ENCODE peak calls at places on chromosomes 1 and 21, in seven cellular contexts. G, J, C, M, O, Y and N are unnamed samples.

GRCh38 chr1:200626853-200627534 is 6.4 kb upstream of the KIF14 start:
- DNase-seq in C (no peak), J (no peak), O (no peak), Y (no peak), M (peak; percentile 32), G (no peak), N (no peak)

GRCh38 chr1:180791806-180792205 is 120.9 kb upstream of the KIAA1614 start:
- DNase-seq in J (no peak), O (no peak), G (no peak), C (no peak), Y (no peak), M (peak; percentile 6), N (no peak)

GRCh38 chr1:59013276-59013927 is 229.6 kb upstream of the JUN start:
- DNase-seq in M (peak; percentile 75), Y (peak; percentile 72), G (no peak), J (peak; percentile 71), C (peak; percentile 85), O (peak; percentile 41), N (no peak)

GRCh38 chr1:89994231-89994804 is 592 bp upstream of the ZNF326 start:
- DNase-seq in O (peak; percentile 21), G (no peak), M (peak; percentile 11), C (no peak), Y (peak; percentile 40), J (no peak), N (no peak)

GRCh38 chr1:75720820-75721219 is 3.7 kb upstream of the ACADM start:
- DNase-seq in O (no peak), M (no peak), C (no peak), J (no peak), G (no peak), Y (no peak), N (no peak)

GRCh38 chr21:44552681-44553080 is 1.4 kb upstream of the KRTAP10-2 start:
- DNase-seq in Y (no peak), G (no peak), M (no peak), C (no peak), O (no peak), J (no peak), N (no peak)

GRCh38 chr1:203082571-203083462 is 3.0 kb downstream of the MYOG start:
- DNase-seq in G (no peak), C (peak; percentile 29), Y (no peak), M (no peak), O (peak; percentile 1), J (no peak), N (no peak)

GRCh38 chr1:90417139-90417538 is 300.0 kb downstream of the BARHL2 start:
- DNase-seq in M (no peak), Y (no peak), G (no peak), O (no peak), C (no peak), J (peak; percentile 21), N (no peak)

GRCh38 chr1:94247146-94248094 is 10.0 kb upstream of the ARHGAP29 start:
- DNase-seq in O (peak; percentile 87), C (peak; percentile 82), G (no peak), Y (peak; percentile 83), J (peak; percentile 58), M (peak; percentile 44), N (no peak)

GRCh38 chr1:97089223-97089622 is 367.6 kb downstream of the PTBP2 start:
- DNase-seq in O (no peak), G (no peak), C (no peak), Y (no peak), M (peak; percentile 17), J (no peak), N (no peak)

GRCh38 chr1:74824497-74825107 is 91.7 kb downstream of the TYW3 start:
- DNase-seq in Y (no peak), G (no peak), C (no peak), O (no peak), J (no peak), M (peak; percentile 38), N (no peak)

GRCh38 chr1:203771901-203772301 is 6.9 kb downstream of the LAX1 start:
- DNase-seq in G (no peak), M (no peak), C (peak; percentile 88), O (no peak), J (peak; percentile 42), Y (no peak), N (no peak)

GRCh38 chr1:169595764-169596711 is 9.8 kb upstream of the F5 start:
- DNase-seq in M (peak; percentile 56), G (no peak), J (peak; percentile 27), Y (no peak), O (no peak), C (no peak), N (peak; percentile 23)

GRCh38 chr1:234611799-234612351 is 1.9 kb upstream of the IRF2BP2 start:
- DNase-seq in C (peak; percentile 83), G (no peak), O (peak; percentile 43), M (peak; percentile 58), J (no peak), Y (peak; percentile 67), N (no peak)

GRCh38 chr1:234612352-234613127 is 2.6 kb upstream of the IRF2BP2 start:
- DNase-seq in C (peak; percentile 98), O (peak; percentile 92), G (peak; percentile 98), M (peak; percentile 86), J (peak; percentile 100), Y (peak; percentile 96), N (peak; percentile 99)

GRCh38 chr1:234613992-234614584 is 4.1 kb upstream of the IRF2BP2 start:
- DNase-seq in Y (no peak), J (peak; percentile 83), M (no peak), G (no peak), C (no peak), O (no peak), N (no peak)

GRCh38 chr1:234611153-234611798 is 1.3 kb upstream of the IRF2BP2 start:
- DNase-seq in M (peak; percentile 86), G (no peak), O (no peak), Y (peak; percentile 83), C (no peak), J (peak; percentile 95), N (no peak)

DNA sequence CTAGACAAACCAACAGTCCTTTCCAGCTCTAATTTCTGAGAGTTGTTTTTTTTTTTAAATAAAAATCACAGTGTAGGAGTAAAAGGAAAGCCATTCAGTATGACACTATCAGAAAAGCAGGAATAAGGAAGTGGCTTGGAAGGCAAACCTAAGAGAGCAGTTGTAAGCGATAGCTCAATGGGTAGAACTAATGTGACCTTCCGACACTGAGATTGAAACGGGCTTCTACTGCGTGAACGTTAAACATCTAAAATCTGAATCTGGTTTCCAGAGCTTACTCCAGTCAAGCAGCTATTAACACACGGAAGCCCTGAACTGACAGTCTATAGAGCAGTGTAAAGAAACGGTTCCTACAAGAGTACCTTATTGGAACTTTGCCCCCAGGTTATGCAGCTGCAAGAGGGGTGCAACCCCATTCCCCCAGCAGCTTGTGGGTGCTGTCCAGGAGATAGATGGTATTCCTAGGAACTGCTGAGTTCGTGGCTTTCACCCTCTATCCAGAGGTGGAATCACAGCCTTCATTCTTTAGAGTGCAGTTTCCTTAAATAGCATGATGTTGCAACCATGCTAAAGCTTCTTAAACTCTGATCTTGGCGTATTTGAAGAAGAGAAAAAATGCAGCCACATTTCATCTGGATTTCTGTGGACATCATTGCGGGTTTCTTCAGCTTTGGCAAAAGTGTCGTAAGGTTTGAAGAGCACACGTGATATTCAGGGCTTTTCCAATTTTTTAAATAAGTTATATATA is 3.3 kb upstream of the IRF2BP2 start:
- DNase-seq in J (peak; percentile 96), O (no peak), M (no peak), G (peak; percentile 92), Y (no peak), C (no peak), N (no peak)
- H3K4me3 ChIP-seq in J (peak overlapping the region; percentile 50), O (peak overlapping the region; percentile 41), M (peak overlapping the region; percentile 28), G (no peak overlapping the region), Y (peak overlapping the region; percentile 2), C (peak overlapping the region; percentile 34), N (no peak overlapping the region)

DNA sequence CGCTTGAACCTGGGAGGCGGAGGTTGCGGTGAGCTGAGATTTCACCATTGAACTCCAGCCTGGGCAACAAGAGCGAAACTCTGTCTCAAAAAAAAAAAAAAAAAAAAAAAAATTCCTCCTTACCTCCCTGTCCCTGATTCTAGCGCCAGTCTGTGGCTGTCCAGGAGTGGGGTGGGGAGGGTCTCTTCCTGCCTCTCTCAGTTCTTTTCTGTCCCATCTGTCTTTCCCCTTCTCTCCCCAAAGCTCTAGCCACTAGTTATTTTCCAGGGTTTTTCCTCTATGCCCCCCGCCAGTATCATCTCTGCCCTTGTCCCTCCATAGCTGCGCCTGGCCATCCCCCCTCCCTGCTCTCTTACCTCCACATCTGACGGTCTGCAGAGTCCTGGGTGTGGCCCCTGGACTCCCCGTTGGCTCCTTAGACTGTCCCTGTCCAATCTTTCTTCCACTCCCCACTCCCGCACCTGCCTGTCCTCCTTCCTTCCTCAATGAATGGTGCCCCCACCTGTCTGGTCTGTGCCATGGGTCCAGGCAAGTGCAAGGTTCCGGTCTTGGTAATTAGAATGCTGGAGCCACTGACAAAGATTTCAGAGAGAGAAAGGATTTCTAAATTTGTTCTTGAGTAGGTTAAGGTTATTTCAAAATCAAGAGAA is 1.6 kb upstream of the TMEM63A start:
- DNase-seq in O (no peak), J (no peak), M (no peak), Y (peak; percentile 81), G (no peak), C (no peak), N (no peak)
- TF ChIP-seq CTCF in O (no peak), J (no peak), M (no peak), Y (no peak), G (no peak), C (no peak), N (no peak)

GRCh38 chr1:32179443-32180185 is at the start of gene TXLNA:
- DNase-seq in C (peak; percentile 98), M (peak; percentile 96), O (peak; percentile 96), G (no peak), Y (peak; percentile 96), J (peak; percentile 88), N (no peak)
- H3K4me3 ChIP-seq in C (peak within 1 kb of the TSS; percentile 63), M (peak within 1 kb of the TSS; percentile 90), O (peak within 1 kb of the TSS; percentile 74), G (peak within 1 kb of the TSS; percentile 85), Y (peak within 1 kb of the TSS; percentile 63), J (peak within 1 kb of the TSS; percentile 65), N (peak within 1 kb of the TSS; percentile 59)

GRCh38 chr1:113390871-113391642 is 742 bp downstream of the MAGI3 start:
- DNase-seq in Y (peak; percentile 86), O (peak; percentile 37), J (no peak), M (peak; percentile 63), G (no peak), C (peak; percentile 80), N (no peak)

GRCh38 chr1:113389356-113389952 is 861 bp upstream of the MAGI3 start:
- DNase-seq in O (no peak), G (no peak), Y (no peak), C (no peak), M (peak; percentile 6), J (no peak), N (no peak)

GRCh38 chr1:113388017-113388620 is 2.2 kb upstream of the MAGI3 start:
- DNase-seq in M (no peak), J (peak; percentile 19), Y (no peak), G (no peak), O (no peak), C (no peak), N (no peak)

GRCh38 chr1:113389953-113390834 is at the start of gene MAGI3:
- DNase-seq in Y (peak; percentile 99), O (peak; percentile 98), J (peak; percentile 98), M (peak; percentile 96), C (peak; percentile 99), G (peak; percentile 91), N (peak; percentile 84)

GRCh38 chr1:113388621-113389355 is 1.5 kb upstream of the MAGI3 start:
- DNase-seq in Y (peak; percentile 65), O (peak; percentile 27), M (peak; percentile 10), J (peak; percentile 17), G (no peak), C (no peak), N (no peak)
- TF ChIP-seq CTCF in Y (no peak), O (no peak), M (no peak), J (no peak), G (no peak), C (no peak), N (no peak)